ENCODE peak calls at places on chromosomes 7 and 10, in six cellular contexts. One of them, this sample, is unnamed.

GRCh38 chr7:5282464-5283316 is at the start of gene SLC29A4:
- DNase-seq in Caco-2: no peak
- DNase-seq in upper lobe of right lung: peak
- DNase-seq in fibroblast of mammary gland: no peak
- DNase-seq in esophagus squamous epithelium: no peak
- DNase-seq in AG09309: no peak
- DNase-seq in this sample: no peak

GRCh38 chr7:69796421-69796820 is 198.1 kb downstream of the AUTS2 start:
- DNase-seq in Caco-2: no peak
- DNase-seq in upper lobe of right lung: no peak
- DNase-seq in fibroblast of mammary gland: no peak
- DNase-seq in esophagus squamous epithelium: no peak
- DNase-seq in AG09309: no peak
- DNase-seq in this sample: no peak

GRCh38 chr10:132758867-132759266 is 27.1 kb downstream of the NKX6-2 start:
- DNase-seq in Caco-2: no peak
- DNase-seq in upper lobe of right lung: no peak
- DNase-seq in fibroblast of mammary gland: no peak
- DNase-seq in esophagus squamous epithelium: no peak
- DNase-seq in AG09309: no peak
- DNase-seq in this sample: no peak

GRCh38 chr10:24952146-24952700 is at the start of gene PRTFDC1:
- DNase-seq in Caco-2: peak
- DNase-seq in upper lobe of right lung: peak
- DNase-seq in fibroblast of mammary gland: no peak
- DNase-seq in esophagus squamous epithelium: no peak
- DNase-seq in AG09309: no peak
- DNase-seq in this sample: no peak

GRCh38 chr10:23172846-23173548 is 19.1 kb upstream of the PTF1A start:
- DNase-seq in Caco-2: no peak
- DNase-seq in upper lobe of right lung: no peak
- DNase-seq in fibroblast of mammary gland: no peak
- DNase-seq in esophagus squamous epithelium: no peak
- DNase-seq in AG09309: no peak
- DNase-seq in this sample: no peak

GRCh38 chr10:70456164-70456563 is 14.7 kb upstream of the NODAL start:
- DNase-seq in Caco-2: no peak
- DNase-seq in upper lobe of right lung: no peak
- DNase-seq in fibroblast of mammary gland: no peak
- DNase-seq in esophagus squamous epithelium: no peak
- DNase-seq in AG09309: no peak
- DNase-seq in this sample: no peak

GRCh38 chr10:116056445-116057293 is 216.3 kb downstream of the GFRA1 start:
- DNase-seq in Caco-2: peak
- DNase-seq in upper lobe of right lung: no peak
- DNase-seq in fibroblast of mammary gland: peak
- DNase-seq in esophagus squamous epithelium: no peak
- DNase-seq in AG09309: no peak
- DNase-seq in this sample: no peak

GRCh38 chr7:67631496-67631895 is 634.9 kb downstream of the TYW1 start:
- DNase-seq in Caco-2: no peak
- DNase-seq in upper lobe of right lung: no peak
- DNase-seq in fibroblast of mammary gland: no peak
- DNase-seq in esophagus squamous epithelium: no peak
- DNase-seq in AG09309: no peak
- DNase-seq in this sample: no peak

GRCh38 chr7:1851731-1852531 is 181.9 kb downstream of the ELFN1 start:
- DNase-seq in Caco-2: no peak
- DNase-seq in upper lobe of right lung: peak
- DNase-seq in fibroblast of mammary gland: no peak
- DNase-seq in esophagus squamous epithelium: no peak
- DNase-seq in AG09309: no peak
- DNase-seq in this sample: no peak

GRCh38 chr7:16062269-16062668 is 359.1 kb downstream of the CRPPA start:
- DNase-seq in Caco-2: no peak
- DNase-seq in upper lobe of right lung: no peak
- DNase-seq in fibroblast of mammary gland: peak
- DNase-seq in esophagus squamous epithelium: no peak
- DNase-seq in AG09309: peak
- DNase-seq in this sample: no peak

GRCh38 chr10:20659225-20659624 is 237.9 kb downstream of the NEBL start:
- DNase-seq in Caco-2: no peak
- DNase-seq in upper lobe of right lung: no peak
- DNase-seq in fibroblast of mammary gland: no peak
- DNase-seq in esophagus squamous epithelium: no peak
- DNase-seq in AG09309: no peak
- DNase-seq in this sample: no peak

DNA sequence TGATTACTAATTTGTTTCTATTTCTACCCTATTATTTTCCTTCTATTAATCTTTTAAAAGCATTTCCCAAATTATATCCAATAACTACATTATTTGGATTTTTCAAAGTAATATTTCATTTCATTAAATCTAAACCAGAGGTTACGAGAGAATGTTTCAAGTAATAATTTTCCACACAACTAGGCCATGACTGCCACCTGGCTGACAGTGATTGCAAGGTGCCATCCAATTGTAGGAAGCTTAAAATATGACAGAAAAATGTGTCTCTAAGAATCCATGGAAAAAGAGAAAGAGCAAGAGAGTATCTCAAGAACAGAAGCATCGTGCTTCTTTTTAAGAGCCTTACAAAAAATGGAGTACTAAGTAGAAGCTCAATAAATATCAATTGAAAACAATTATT is 48.7 kb downstream of the TPK1 start:
- DNase-seq in Caco-2: no peak
- DNase-seq in upper lobe of right lung: no peak
- DNase-seq in fibroblast of mammary gland: no peak
- DNase-seq in esophagus squamous epithelium: no peak
- DNase-seq in AG09309: no peak
- DNase-seq in this sample: no peak
- TF ChIP-seq CTCF in Caco-2: peak
- TF ChIP-seq CTCF in upper lobe of right lung: no peak
- TF ChIP-seq CTCF in fibroblast of mammary gland: peak
- TF ChIP-seq CTCF in esophagus squamous epithelium: peak
- TF ChIP-seq CTCF in AG09309: no peak
- TF ChIP-seq CTCF in this sample: peak

GRCh38 chr10:127556911-127557310 is 7.8 kb downstream of the NPS start:
- DNase-seq in Caco-2: peak
- DNase-seq in upper lobe of right lung: no peak
- DNase-seq in fibroblast of mammary gland: peak
- DNase-seq in esophagus squamous epithelium: no peak
- DNase-seq in AG09309: no peak
- DNase-seq in this sample: no peak
- TF ChIP-seq CTCF in Caco-2: no peak
- TF ChIP-seq CTCF in upper lobe of right lung: no peak
- TF ChIP-seq CTCF in fibroblast of mammary gland: no peak
- TF ChIP-seq CTCF in esophagus squamous epithelium: no peak
- TF ChIP-seq CTCF in AG09309: no peak
- TF ChIP-seq CTCF in this sample: no peak

DNA sequence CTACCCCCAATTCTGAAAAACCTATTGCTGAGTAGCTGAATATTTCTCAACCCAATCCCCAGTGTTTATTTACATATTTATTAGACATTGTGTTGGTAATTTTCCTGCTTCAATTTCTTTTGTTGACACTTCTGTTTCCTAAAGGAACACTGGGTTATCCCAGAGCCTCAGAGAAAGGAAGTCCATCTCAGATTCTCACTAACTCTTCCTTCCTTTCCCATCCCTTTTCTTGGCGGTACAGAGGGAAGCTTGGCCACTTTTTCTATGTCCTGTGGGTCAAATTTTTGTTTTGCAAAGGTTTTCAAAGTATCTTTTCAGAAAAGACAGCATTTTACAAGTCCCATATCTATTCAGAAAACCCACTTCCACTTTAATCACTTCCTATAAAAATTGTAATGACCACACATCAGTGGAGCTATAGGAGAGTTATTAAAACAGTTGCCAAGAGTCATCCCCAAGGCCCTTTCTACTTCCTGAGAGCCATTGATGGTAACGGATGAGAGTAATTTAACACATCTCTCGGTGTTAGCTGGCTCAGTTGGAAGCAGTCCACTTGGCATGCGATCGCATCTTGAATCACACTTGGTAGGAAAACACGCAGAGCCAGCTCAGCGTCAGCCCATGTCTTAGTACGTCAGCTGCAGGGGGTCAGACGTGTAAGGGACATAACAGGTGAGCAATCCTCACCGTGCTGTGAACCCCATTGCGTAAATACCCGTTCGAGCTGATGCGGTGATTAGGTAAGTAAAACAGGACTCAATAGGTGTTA is 231.1 kb upstream of the ADARB2 start:
- DNase-seq in Caco-2: no peak
- DNase-seq in upper lobe of right lung: no peak
- DNase-seq in fibroblast of mammary gland: no peak
- DNase-seq in esophagus squamous epithelium: no peak
- DNase-seq in AG09309: no peak
- DNase-seq in this sample: no peak
- TF ChIP-seq CTCF in Caco-2: no peak
- TF ChIP-seq CTCF in upper lobe of right lung: no peak
- TF ChIP-seq CTCF in fibroblast of mammary gland: no peak
- TF ChIP-seq CTCF in esophagus squamous epithelium: no peak
- TF ChIP-seq CTCF in AG09309: no peak
- TF ChIP-seq CTCF in this sample: no peak

DNA sequence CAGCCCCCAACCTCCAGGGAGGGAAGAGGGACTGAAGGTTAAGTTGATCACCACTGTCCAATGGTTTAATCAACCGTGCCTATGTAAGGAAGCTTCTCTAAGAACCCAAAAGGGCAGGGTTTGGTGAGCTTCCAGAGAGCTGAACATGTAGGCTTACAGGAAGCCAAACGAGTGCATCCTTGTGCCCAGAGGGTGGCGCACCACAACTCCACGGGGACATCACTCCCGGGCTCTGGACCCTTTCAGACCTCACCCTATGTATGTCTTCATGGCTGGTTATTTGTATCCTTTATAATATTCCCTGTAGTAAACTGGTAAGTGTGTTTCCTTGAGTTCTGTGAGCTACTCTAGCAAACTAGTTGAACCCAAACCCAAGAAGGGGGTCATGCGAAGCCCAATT is 11.5 kb upstream of the NFKB2 start:
- DNase-seq in Caco-2: no peak
- DNase-seq in upper lobe of right lung: no peak
- DNase-seq in fibroblast of mammary gland: peak
- DNase-seq in esophagus squamous epithelium: no peak
- DNase-seq in AG09309: no peak
- DNase-seq in this sample: no peak
- TF ChIP-seq CTCF in Caco-2: peak
- TF ChIP-seq CTCF in upper lobe of right lung: no peak
- TF ChIP-seq CTCF in fibroblast of mammary gland: no peak
- TF ChIP-seq CTCF in esophagus squamous epithelium: peak
- TF ChIP-seq CTCF in AG09309: no peak
- TF ChIP-seq CTCF in this sample: peak

DNA sequence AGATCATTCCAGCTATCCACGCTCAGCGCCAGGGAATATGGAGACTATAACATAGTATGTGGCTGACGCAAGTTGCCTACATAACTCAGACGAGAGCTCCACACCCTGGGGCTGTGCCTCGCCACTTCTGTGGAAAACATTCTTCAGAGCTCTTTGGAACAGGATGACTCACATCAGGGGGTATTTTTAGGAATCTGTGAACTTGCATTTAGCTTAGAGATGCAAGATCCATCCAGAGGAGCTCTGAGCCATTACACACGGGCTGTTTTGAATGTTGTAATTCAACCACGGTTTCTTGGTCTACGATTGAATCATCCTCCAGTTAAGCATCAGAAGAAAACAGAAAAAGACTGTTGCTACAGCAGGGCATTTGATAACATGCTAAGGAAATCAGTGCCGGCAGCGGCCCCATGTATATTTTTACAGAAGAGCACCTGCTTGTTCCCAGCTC is 481.4 kb upstream of the AKR1E2 start:
- DNase-seq in Caco-2: no peak
- DNase-seq in upper lobe of right lung: peak
- DNase-seq in fibroblast of mammary gland: peak
- DNase-seq in esophagus squamous epithelium: no peak
- DNase-seq in AG09309: peak
- DNase-seq in this sample: no peak
- TF ChIP-seq CTCF in Caco-2: no peak
- TF ChIP-seq CTCF in upper lobe of right lung: no peak
- TF ChIP-seq CTCF in fibroblast of mammary gland: peak
- TF ChIP-seq CTCF in esophagus squamous epithelium: no peak
- TF ChIP-seq CTCF in AG09309: no peak
- TF ChIP-seq CTCF in this sample: no peak

DNA sequence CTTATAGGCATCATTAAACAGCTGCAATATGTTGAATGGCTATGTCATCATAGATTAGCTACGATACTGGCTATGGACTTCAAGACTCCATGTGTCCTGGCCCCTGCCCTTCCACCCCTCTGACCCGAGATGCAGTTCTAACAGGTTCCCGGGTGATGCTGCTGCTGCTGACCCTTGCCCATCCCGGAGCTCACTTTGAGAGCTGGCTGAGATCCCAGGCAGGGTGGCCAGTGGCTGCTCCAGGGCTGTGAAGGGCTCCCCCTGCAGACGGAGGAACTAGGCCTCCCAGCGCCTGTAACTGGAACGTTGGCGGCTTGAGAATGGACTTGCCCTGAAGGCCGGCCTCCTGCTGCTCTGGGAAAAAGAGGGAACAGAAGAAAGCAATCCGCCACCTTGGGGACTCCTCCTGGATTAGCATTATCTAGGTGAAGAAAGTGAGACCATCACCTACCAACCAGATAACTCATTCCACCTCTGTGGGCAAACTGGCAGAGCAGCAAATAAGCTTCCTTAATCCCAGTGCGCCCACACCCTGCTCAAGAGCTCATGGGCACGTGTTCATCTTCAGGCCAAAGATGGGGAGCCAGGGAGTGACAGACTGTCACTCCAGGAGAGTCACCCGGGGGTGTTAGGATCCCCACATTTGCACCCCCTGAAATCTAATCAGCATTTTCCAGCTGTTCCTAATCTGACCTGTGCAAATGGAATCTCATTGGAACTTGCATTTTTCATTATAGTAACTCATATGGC is 56.8 kb downstream of the PARP12 start:
- DNase-seq in Caco-2: peak
- DNase-seq in upper lobe of right lung: peak
- DNase-seq in fibroblast of mammary gland: peak
- DNase-seq in esophagus squamous epithelium: no peak
- DNase-seq in AG09309: no peak
- DNase-seq in this sample: no peak
- TF ChIP-seq CTCF in Caco-2: peak
- TF ChIP-seq CTCF in upper lobe of right lung: no peak
- TF ChIP-seq CTCF in fibroblast of mammary gland: peak
- TF ChIP-seq CTCF in esophagus squamous epithelium: peak
- TF ChIP-seq CTCF in AG09309: peak
- TF ChIP-seq CTCF in this sample: peak

This sample was measured in type B pancreatic cell.